ENCODE peak calls at places on chromosomes 11 and 22, in ten cellular contexts. Y, V, P, F, A, I, T, E, W and J are unnamed samples.

GRCh38 chr11:82174610-82175009 is 559.1 kb downstream of the FAM181B start:
- DNase-seq in Y (no peak), V (no peak), P (peak; percentile 4), F (no peak), A (no peak), I (peak; percentile 12), T (no peak), E (no peak), W (no peak), J (peak; percentile 1)

GRCh38 chr22:37206118-37206840 is 6.0 kb downstream of the SSTR3 start:
- DNase-seq in Y (no peak), V (no peak), P (no peak), F (no peak), A (no peak), I (no peak), T (no peak), E (no peak), W (no peak), J (no peak)

GRCh38 chr11:100739636-100740035 is 52.5 kb downstream of the ARHGAP42 start:
- DNase-seq in Y (no peak), V (no peak), P (no peak), F (peak; percentile 73), A (peak; percentile 78), I (no peak), T (peak; percentile 78), E (no peak), W (no peak), J (no peak)

GRCh38 chr11:59267738-59268475 is 55.2 kb upstream of the MPEG1 start:
- DNase-seq in Y (no peak), V (no peak), P (no peak), F (no peak), A (no peak), I (no peak), T (no peak), E (no peak), W (no peak), J (no peak)

GRCh38 chr11:18720811-18721575 is 5.0 kb downstream of the IGSF22 start:
- DNase-seq in Y (no peak), V (peak; percentile 80), P (no peak), F (peak; percentile 50), A (peak; percentile 40), I (peak; percentile 90), T (no peak), E (no peak), W (peak; percentile 70), J (no peak)

GRCh38 chr11:19820100-19820499 is 107.5 kb downstream of the NAV2 start:
- DNase-seq in Y (no peak), V (no peak), P (no peak), F (peak; percentile 60), A (peak; percentile 84), I (no peak), T (no peak), E (no peak), W (no peak), J (no peak)

GRCh38 chr11:132202621-132203020 is 832.2 kb downstream of the NTM start:
- DNase-seq in Y (no peak), V (no peak), P (no peak), F (no peak), A (peak; percentile 55), I (no peak), T (no peak), E (no peak), W (no peak), J (no peak)

GRCh38 chr11:118659314-118659939 is 20.0 kb downstream of the TREH start:
- DNase-seq in Y (peak; percentile 75), V (peak; percentile 85), P (peak; percentile 75), F (peak; percentile 70), A (peak; percentile 68), I (peak; percentile 98), T (peak; percentile 42), E (peak; percentile 31), W (peak; percentile 92), J (peak; percentile 85)

GRCh38 chr11:61687420-61687819 is 7.2 kb downstream of the DAGLA start:
- DNase-seq in Y (no peak), V (no peak), P (no peak), F (no peak), A (no peak), I (no peak), T (no peak), E (no peak), W (no peak), J (no peak)

GRCh38 chr11:36165638-36166389 is 123.4 kb downstream of the COMMD9 start:
- DNase-seq in Y (no peak), V (no peak), P (no peak), F (no peak), A (no peak), I (no peak), T (no peak), E (peak; percentile 50), W (peak; percentile 14), J (no peak)

GRCh38 chr11:47251751-47252150 is 3.1 kb upstream of the ACP2 start:
- DNase-seq in Y (no peak), V (no peak), P (no peak), F (no peak), A (no peak), I (no peak), T (no peak), E (no peak), W (no peak), J (no peak)

GRCh38 chr22:42258126-42258525 is 12.3 kb downstream of the TCF20 start:
- DNase-seq in Y (no peak), V (no peak), P (no peak), F (no peak), A (no peak), I (no peak), T (no peak), E (no peak), W (no peak), J (no peak)

GRCh38 chr11:69437001-69437875 is 44.2 kb upstream of the LINC01488 start:
- DNase-seq in Y (no peak), V (no peak), P (no peak), F (no peak), A (no peak), I (peak; percentile 80), T (no peak), E (no peak), W (no peak), J (no peak)

GRCh38 chr22:22576244-22576988 is 17.4 kb upstream of the PRAME start:
- DNase-seq in Y (peak; percentile 8), V (peak; percentile 43), P (peak; percentile 27), F (peak; percentile 22), A (peak; percentile 29), I (peak; percentile 83), T (no peak), E (peak; percentile 31), W (peak; percentile 38), J (peak; percentile 38)

GRCh38 chr11:7079545-7080135 is 9.2 kb upstream of the RBMXL2 start:
- DNase-seq in Y (no peak), V (no peak), P (no peak), F (no peak), A (no peak), I (peak; percentile 26), T (no peak), E (no peak), W (no peak), J (no peak)

GRCh38 chr11:130211144-130211543 is 51.6 kb downstream of the ST14 start:
- DNase-seq in Y (no peak), V (no peak), P (no peak), F (no peak), A (no peak), I (no peak), T (no peak), E (no peak), W (no peak), J (no peak)

GRCh38 chr11:73315288-73316020 is 7.4 kb downstream of the ARHGEF17 start:
- DNase-seq in Y (no peak), V (no peak), P (no peak), F (no peak), A (no peak), I (no peak), T (no peak), E (peak; percentile 35), W (no peak), J (no peak)

GRCh38 chr22:48084041-48084748 is 1321.7 kb downstream of the TBC1D22A start:
- DNase-seq in Y (no peak), V (no peak), P (no peak), F (no peak), A (no peak), I (no peak), T (no peak), E (no peak), W (no peak), J (no peak)

GRCh38 chr11:66823700-66824099 is 19.5 kb upstream of the RCE1 start:
- DNase-seq in Y (no peak), V (no peak), P (no peak), F (no peak), A (no peak), I (no peak), T (no peak), E (no peak), W (no peak), J (no peak)

GRCh38 chr11:44005076-44005800 is 42.5 kb upstream of the ACCSL start:
- DNase-seq in Y (no peak), V (peak; percentile 52), P (no peak), F (no peak), A (no peak), I (peak; percentile 27), T (no peak), E (peak; percentile 84), W (peak; percentile 46), J (no peak)

GRCh38 chr22:19822301-19823117 is 32.2 kb downstream of the GNB1L start:
- DNase-seq in Y (no peak), V (no peak), P (no peak), F (no peak), A (no peak), I (peak; percentile 34), T (no peak), E (no peak), W (no peak), J (no peak)

GRCh38 chr11:12432507-12432906 is 55.1 kb downstream of the PARVA start:
- DNase-seq in Y (no peak), V (no peak), P (no peak), F (no peak), A (no peak), I (no peak), T (no peak), E (no peak), W (no peak), J (no peak)

GRCh38 chr22:17803871-17804270 is 29.6 kb upstream of the BID start:
- DNase-seq in Y (no peak), V (no peak), P (no peak), F (no peak), A (no peak), I (no peak), T (no peak), E (no peak), W (no peak), J (no peak)

GRCh38 chr11:12409621-12410005 is 32.2 kb downstream of the PARVA start:
- DNase-seq in Y (no peak), V (no peak), P (no peak), F (peak; percentile 90), A (peak; percentile 78), I (no peak), T (no peak), E (no peak), W (no peak), J (no peak)

GRCh38 chr11:68258363-68258765 is 13.4 kb downstream of the C11orf24 start:
- DNase-seq in Y (no peak), V (no peak), P (no peak), F (no peak), A (no peak), I (no peak), T (no peak), E (no peak), W (no peak), J (no peak)

GRCh38 chr11:44568706-44569473 is 3.4 kb downstream of the CD82 start:
- DNase-seq in Y (no peak), V (no peak), P (peak; percentile 92), F (peak; percentile 70), A (peak; percentile 88), I (no peak), T (peak; percentile 90), E (no peak), W (no peak), J (peak; percentile 96)

GRCh38 chr11:2825261-2825885 is 60.2 kb downstream of the CDKN1C start:
- DNase-seq in Y (no peak), V (no peak), P (no peak), F (peak; percentile 81), A (peak; percentile 97), I (peak; percentile 57), T (peak; percentile 26), E (no peak), W (no peak), J (no peak)

GRCh38 chr11:36162909-36163434 is 126.3 kb downstream of the COMMD9 start:
- DNase-seq in Y (peak; percentile 39), V (no peak), P (no peak), F (no peak), A (no peak), I (no peak), T (no peak), E (peak; percentile 61), W (peak; percentile 29), J (no peak)